ENCODE peak calls at places on chromosomes 7 and 10, in four cellular contexts. One of them, this sample, is unnamed.

GRCh38 chr10:35371731-35372130 is 35.4 kb downstream of the CCNY start:
- DNase-seq in fibroblast of the aortic adventitia: no peak
- DNase-seq in BE2C: no peak
- DNase-seq in BJ: no peak
- DNase-seq in this sample: no peak

GRCh38 chr7:47351233-47352154 is 230.4 kb downstream of the TNS3 start:
- DNase-seq in BE2C: no peak
- DNase-seq in BJ: no peak
- DNase-seq in fibroblast of the aortic adventitia: no peak
- DNase-seq in this sample: no peak

GRCh38 chr10:97498841-97499560 is at the start of gene UBTD1:
- DNase-seq in BE2C: peak
- DNase-seq in BJ: no peak
- DNase-seq in fibroblast of the aortic adventitia: peak
- DNase-seq in this sample: peak

GRCh38 chr10:123614888-123615287 is 51.3 kb upstream of the GPR26 start:
- DNase-seq in BJ: no peak
- DNase-seq in fibroblast of the aortic adventitia: peak
- DNase-seq in BE2C: no peak
- DNase-seq in this sample: peak

GRCh38 chr7:113968713-113969112 is 49.9 kb upstream of the PPP1R3A start:
- DNase-seq in fibroblast of the aortic adventitia: no peak
- DNase-seq in BJ: no peak
- DNase-seq in BE2C: no peak
- DNase-seq in this sample: no peak

GRCh38 chr10:86258488-86258887 is 108.1 kb downstream of the GRID1 start:
- DNase-seq in fibroblast of the aortic adventitia: no peak
- DNase-seq in BJ: no peak
- DNase-seq in BE2C: no peak
- DNase-seq in this sample: peak

GRCh38 chr10:92702301-92702916 is 12.7 kb downstream of the HHEX start:
- DNase-seq in BJ: no peak
- DNase-seq in fibroblast of the aortic adventitia: no peak
- DNase-seq in BE2C: no peak
- DNase-seq in this sample: no peak

GRCh38 chr10:80458263-80458625 is 4.1 kb downstream of the TSPAN14 start:
- DNase-seq in BJ: no peak
- DNase-seq in BE2C: no peak
- DNase-seq in fibroblast of the aortic adventitia: no peak
- DNase-seq in this sample: no peak

GRCh38 chr7:149286811-149287400 is 24.9 kb downstream of the ZNF783 start:
- DNase-seq in BJ: no peak
- DNase-seq in fibroblast of the aortic adventitia: no peak
- DNase-seq in BE2C: no peak
- DNase-seq in this sample: peak

GRCh38 chr10:34959321-34959720 is 130.8 kb downstream of the CUL2 start:
- DNase-seq in BE2C: peak
- DNase-seq in fibroblast of the aortic adventitia: no peak
- DNase-seq in BJ: no peak
- DNase-seq in this sample: no peak

GRCh38 chr10:78656815-78657621 is 411.7 kb upstream of the ZMIZ1 start:
- DNase-seq in BE2C: peak
- DNase-seq in BJ: no peak
- DNase-seq in fibroblast of the aortic adventitia: no peak
- DNase-seq in this sample: no peak

GRCh38 chr10:29055091-29055490 is 233.8 kb upstream of the LYZL1 start:
- DNase-seq in BJ: no peak
- DNase-seq in BE2C: no peak
- DNase-seq in fibroblast of the aortic adventitia: no peak
- DNase-seq in this sample: no peak

GRCh38 chr7:154505362-154505761 is 453.2 kb downstream of the DPP6 start:
- DNase-seq in fibroblast of the aortic adventitia: no peak
- DNase-seq in BE2C: no peak
- DNase-seq in BJ: no peak
- DNase-seq in this sample: no peak

GRCh38 chr7:50706469-50706937 is 76.2 kb downstream of the GRB10 start:
- DNase-seq in BJ: no peak
- DNase-seq in fibroblast of the aortic adventitia: peak
- DNase-seq in BE2C: no peak
- DNase-seq in this sample: no peak

GRCh38 chr7:128322040-128322643 is 21.6 kb downstream of the RBM28 start:
- DNase-seq in fibroblast of the aortic adventitia: peak
- DNase-seq in BJ: no peak
- DNase-seq in BE2C: peak
- DNase-seq in this sample: peak

GRCh38 chr10:82796510-82796909 is 921.5 kb downstream of the NRG3 start:
- DNase-seq in BE2C: no peak
- DNase-seq in BJ: no peak
- DNase-seq in fibroblast of the aortic adventitia: peak
- DNase-seq in this sample: peak
- TF ChIP-seq CTCF in BE2C: peak
- TF ChIP-seq CTCF in BJ: peak
- TF ChIP-seq CTCF in fibroblast of the aortic adventitia: peak
- TF ChIP-seq CTCF in this sample: peak

GRCh38 chr7:2141656-2142055 is 91.1 kb downstream of the MAD1L1 start:
- DNase-seq in fibroblast of the aortic adventitia: no peak
- DNase-seq in BE2C: no peak
- DNase-seq in BJ: no peak
- DNase-seq in this sample: no peak
- H3K4me3 ChIP-seq in fibroblast of the aortic adventitia: no peak
- H3K4me3 ChIP-seq in BE2C: no peak
- H3K4me3 ChIP-seq in BJ: no peak
- H3K4me3 ChIP-seq in this sample: no peak

GRCh38 chr7:134602921-134603394 is 43.7 kb upstream of the BPGM start:
- DNase-seq in fibroblast of the aortic adventitia: no peak
- DNase-seq in BE2C: no peak
- DNase-seq in BJ: no peak
- DNase-seq in this sample: peak
- TF ChIP-seq CTCF in fibroblast of the aortic adventitia: no peak
- TF ChIP-seq CTCF in BE2C: no peak
- TF ChIP-seq CTCF in BJ: no peak
- TF ChIP-seq CTCF in this sample: no peak

DNA sequence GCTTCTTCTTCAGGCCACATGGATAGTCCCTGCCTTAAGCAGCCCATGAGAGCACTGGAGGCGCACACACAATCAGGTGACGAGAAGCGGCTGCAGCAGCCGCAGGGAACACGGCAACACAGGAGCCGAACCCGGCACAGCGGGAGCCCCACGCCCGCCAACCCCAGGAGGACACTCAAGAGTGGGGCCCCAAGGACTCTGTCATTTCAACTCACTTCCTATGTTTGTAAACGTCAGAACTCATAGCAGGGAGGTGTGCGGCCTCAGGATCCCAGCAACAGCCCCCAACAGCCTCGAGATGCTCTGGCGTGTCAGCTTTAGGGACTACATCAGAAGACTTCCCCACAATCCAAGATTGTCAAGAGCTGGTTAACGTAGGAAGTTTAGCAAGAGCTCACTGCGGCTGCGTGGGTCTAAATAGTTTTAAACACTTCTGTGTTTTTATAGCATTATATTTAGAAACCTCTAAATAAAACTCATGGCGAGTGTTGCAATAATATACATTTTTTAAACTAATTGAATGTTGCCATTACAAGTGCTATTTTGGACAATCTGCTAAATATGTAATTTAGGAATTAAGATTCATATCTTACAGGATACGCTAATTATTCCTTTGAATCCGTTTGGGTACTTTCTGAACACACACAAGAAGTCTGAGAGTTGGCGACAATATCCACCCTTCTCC is 123.4 kb downstream of the MAD1L1 start:
- DNase-seq in BE2C: no peak
- DNase-seq in BJ: no peak
- DNase-seq in fibroblast of the aortic adventitia: no peak
- DNase-seq in this sample: no peak
- H3K4me3 ChIP-seq in BE2C: no peak
- H3K4me3 ChIP-seq in BJ: no peak
- H3K4me3 ChIP-seq in fibroblast of the aortic adventitia: no peak
- H3K4me3 ChIP-seq in this sample: no peak

DNA sequence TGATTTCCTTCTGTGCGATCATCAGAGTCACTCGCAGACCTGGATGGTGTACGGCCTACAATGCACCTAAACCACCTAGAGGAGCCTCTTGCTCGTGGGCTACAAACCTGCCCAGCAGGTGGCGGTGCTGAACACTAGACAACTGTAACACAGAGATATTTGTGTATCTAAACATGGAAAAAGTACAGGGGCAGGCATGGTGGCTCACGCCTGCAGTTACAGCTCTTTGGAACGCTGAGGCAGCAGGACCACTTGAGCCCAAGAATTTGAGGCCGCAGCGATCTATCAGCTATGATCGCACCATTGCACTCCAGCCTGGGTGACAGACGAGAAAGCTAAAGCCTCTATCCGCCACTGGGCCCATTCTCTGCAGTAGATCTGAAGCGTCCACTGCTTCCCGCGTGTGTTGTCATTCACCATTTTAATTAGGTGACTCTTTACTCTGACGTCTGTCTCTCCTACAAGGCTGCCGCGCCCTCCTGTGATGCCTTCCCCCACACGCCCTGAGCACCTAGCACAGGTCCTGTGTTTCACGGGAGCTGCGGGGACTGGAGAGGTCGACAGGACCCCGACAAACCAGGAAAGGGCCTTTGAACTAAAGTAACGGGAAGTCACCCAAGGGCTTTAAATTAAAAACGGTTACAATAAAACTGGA is 769 bp downstream of the TUBGCP2 start:
- DNase-seq in BE2C: peak
- DNase-seq in BJ: no peak
- DNase-seq in fibroblast of the aortic adventitia: peak
- DNase-seq in this sample: peak
- TF ChIP-seq CTCF in BE2C: peak
- TF ChIP-seq CTCF in BJ: peak
- TF ChIP-seq CTCF in fibroblast of the aortic adventitia: peak
- TF ChIP-seq CTCF in this sample: peak